ENCODE peak calls at places on chromosomes 12 and 14, in five cellular contexts. J is thoracic aorta, T is AG09309, I is HCT116, E is astrocyte of the spinal cord. C is an unnamed sample.

GRCh38 chr12:57890191-57891120 is 43.9 kb upstream of the CTDSP2 start:
- DNase-seq in J (no peak), T (no peak), E (peak), I (no peak), C (no peak)

GRCh38 chr12:44584625-44585024 is 291.5 kb downstream of the NELL2 start:
- DNase-seq in E (no peak), I (no peak), T (no peak), J (no peak), C (no peak)

GRCh38 chr12:54304187-54304810 is 3.5 kb upstream of the NFE2 start:
- DNase-seq in E (no peak), T (peak), J (no peak), I (no peak), C (peak)

GRCh38 chr12:71476513-71476912 is 36.9 kb downstream of the LGR5 start:
- DNase-seq in I (no peak), J (peak), T (peak), E (peak), C (peak)

GRCh38 chr12:123444396-123445026 is 8.0 kb upstream of the RILPL2 start:
- DNase-seq in T (peak), E (no peak), I (no peak), J (no peak), C (peak)

GRCh38 chr12:53290661-53291060 is 4.7 kb upstream of the PFDN5 start:
- DNase-seq in T (no peak), E (no peak), I (no peak), J (no peak), C (peak)

GRCh38 chr14:59190372-59190771 is 1.9 kb downstream of the DAAM1 start:
- DNase-seq in J (no peak), T (no peak), E (no peak), I (no peak), C (no peak)

GRCh38 chr14:104993306-104993705 is 7.7 kb downstream of the CLBA1 start:
- DNase-seq in E (no peak), T (no peak), J (no peak), I (no peak), C (no peak)

GRCh38 chr14:106380740-106381139 is 854.4 kb downstream of the TMEM121 start:
- DNase-seq in E (no peak), I (no peak), T (no peak), J (no peak), C (no peak)

GRCh38 chr14:75630695-75631452 is 29.8 kb downstream of the ERG28 start:
- DNase-seq in T (no peak), J (no peak), I (no peak), E (no peak), C (no peak)

GRCh38 chr12:113432976-113433375 is 10.8 kb downstream of the SDSL start:
- DNase-seq in T (no peak), E (no peak), I (no peak), J (no peak), C (no peak)

GRCh38 chr12:7376196-7376595 is 67.8 kb downstream of the CD163L1 start:
- DNase-seq in T (no peak), E (no peak), J (no peak), I (no peak), C (peak)

GRCh38 chr12:123384318-123384993 is 524 bp downstream of the KMT5A start:
- DNase-seq in T (no peak), I (no peak), J (no peak), E (no peak), C (peak)

GRCh38 chr12:106271575-106272505 is 24.0 kb upstream of the CKAP4 start:
- DNase-seq in J (no peak), T (no peak), E (no peak), I (no peak), C (no peak)

GRCh38 chr12:129357233-129357632 is 504.0 kb downstream of the GLT1D1 start:
- DNase-seq in J (no peak), I (no peak), T (no peak), E (no peak), C (no peak)

GRCh38 chr14:99733221-99733550 is 49.1 kb downstream of the CYP46A1 start:
- DNase-seq in T (no peak), I (no peak), J (no peak), E (no peak), C (no peak)

GRCh38 chr14:31059152-31059924 is 33.2 kb upstream of the STRN3 start:
- DNase-seq in E (peak), T (peak), I (no peak), J (no peak), C (peak)

GRCh38 chr14:20855652-20856291 is 35.4 kb upstream of the RNASE3 start:
- DNase-seq in T (no peak), I (peak), J (no peak), E (peak), C (peak)

GRCh38 chr12:45302621-45303020 is 86.7 kb downstream of the ANO6 start:
- DNase-seq in I (no peak), T (no peak), E (no peak), J (no peak), C (no peak)

GRCh38 chr12:89126712-89127111 is 225.6 kb downstream of the DUSP6 start:
- DNase-seq in J (no peak), E (no peak), I (no peak), T (no peak), C (peak)

GRCh38 chr12:21843795-21844194 is 69.3 kb upstream of the KCNJ8 start:
- DNase-seq in E (no peak), I (no peak), T (no peak), J (no peak), C (no peak)

GRCh38 chr14:68757618-68758081 is 35.2 kb downstream of the ZFP36L1 start:
- DNase-seq in I (no peak), J (no peak), T (no peak), E (peak), C (peak)

GRCh38 chr12:85016423-85016822 is 19.7 kb downstream of the TSPAN19 start:
- DNase-seq in E (peak), J (no peak), T (peak), I (peak), C (peak)

GRCh38 chr12:93089805-93090569 is 160.9 kb upstream of the EEA1 start:
- DNase-seq in E (peak), T (peak), I (peak), J (no peak), C (peak)

GRCh38 chr14:65208548-65208947 is 106.2 kb upstream of the MAX start:
- DNase-seq in T (no peak), E (no peak), I (no peak), J (no peak), C (no peak)

GRCh38 chr14:53354331-53354730 is 201.2 kb upstream of the DDHD1 start:
- DNase-seq in E (peak), T (no peak), J (no peak), I (no peak), C (no peak)

GRCh38 chr12:104763163-104763805 is 194.8 kb downstream of the SLC41A2 start:
- DNase-seq in E (no peak), J (no peak), I (no peak), T (no peak), C (peak)

GRCh38 chr12:96170762-96171161 is 23.4 kb upstream of the ELK3 start:
- DNase-seq in T (no peak), E (no peak), I (no peak), J (no peak), C (no peak)

GRCh38 chr12:74021937-74022336 is 515.7 kb upstream of the ATXN7L3B start:
- DNase-seq in T (no peak), J (no peak), I (peak), E (peak), C (peak)

GRCh38 chr12:67692135-67692534 is 43.6 kb downstream of the DYRK2 start:
- DNase-seq in T (no peak), E (no peak), I (no peak), J (no peak), C (no peak)

GRCh38 chr12:28033538-28033915 is 61.0 kb upstream of the PTHLH start:
- DNase-seq in I (no peak), E (no peak), T (no peak), J (no peak), C (no peak)

GRCh38 chr12:79685068-79685467 is 5.7 kb downstream of the PAWR start:
- DNase-seq in J (no peak), I (no peak), E (peak), T (no peak), C (peak)

GRCh38 chr12:113405687-113406086 is 2.0 kb upstream of the SDS start:
- DNase-seq in T (no peak), I (no peak), J (no peak), E (no peak), C (no peak)

GRCh38 chr12:94536040-94536965 is 76.6 kb upstream of the CEP83 start:
- DNase-seq in T (no peak), E (no peak), J (no peak), I (no peak), C (no peak)

GRCh38 chr12:109738209-109738608 is 24.6 kb downstream of the FAM222A start:
- DNase-seq in I (no peak), T (no peak), J (no peak), E (no peak), C (no peak)

GRCh38 chr12:12716151-12716844 is 870 bp upstream of the CDKN1B start:
- DNase-seq in I (no peak), J (no peak), T (no peak), E (peak), C (peak)

GRCh38 chr12:103548622-103549601 is 38.2 kb upstream of the STAB2 start:
- DNase-seq in I (peak), J (no peak), T (peak), E (peak), C (peak)

GRCh38 chr12:38113991-38114390 is 202.6 kb upstream of the ALG10B start:
- DNase-seq in T (no peak), J (no peak), E (no peak), I (no peak), C (no peak)

GRCh38 chr12:752673-753400 is 458 bp downstream of the WNK1 start:
- DNase-seq in I (no peak), E (peak), J (no peak), T (no peak), C (peak)

GRCh38 chr12:80412343-80412953 is 31.6 kb upstream of the PTPRQ start:
- DNase-seq in E (peak), J (no peak), T (peak), I (peak), C (peak)

GRCh38 chr14:103694572-103695026 is 20.7 kb downstream of the XRCC3 start:
- DNase-seq in T (no peak), J (no peak), E (no peak), I (no peak), C (no peak)
- TF ChIP-seq CTCF in T (no peak), J (no peak), E (no peak), I (peak), C (no peak)

GRCh38 chr14:73058923-73059311 is 583 bp downstream of the RBM25 start:
- DNase-seq in T (no peak), I (no peak), J (peak), E (peak), C (peak)

GRCh38 chr14:73055251-73055650 is 3.1 kb upstream of the RBM25 start:
- DNase-seq in I (no peak), J (no peak), E (no peak), T (no peak), C (no peak)

GRCh38 chr14:73057939-73058223 is 453 bp upstream of the RBM25 start:
- DNase-seq in T (no peak), I (no peak), E (no peak), J (no peak), C (no peak)

GRCh38 chr14:73059326-73059725 is 992 bp downstream of the RBM25 start:
- DNase-seq in T (no peak), J (no peak), E (peak), I (no peak), C (peak)

GRCh38 chr14:73058224-73058922 is at the start of gene RBM25:
- DNase-seq in J (peak), I (peak), T (peak), E (peak), C (peak)
- TF ChIP-seq CTCF in J (no peak), I (no peak), T (no peak), E (no peak), C (no peak)

GRCh38 chr12:132218519-132218860 is 74.2 kb downstream of the NOC4L start:
- DNase-seq in E (no peak), J (no peak), T (no peak), I (no peak), C (no peak)

GRCh38 chr12:132219323-132219722 is 75.1 kb downstream of the NOC4L start:
- DNase-seq in T (no peak), J (no peak), I (no peak), E (no peak), C (no peak)

GRCh38 chr12:132217800-132218518 is 73.7 kb downstream of the NOC4L start:
- DNase-seq in J (no peak), I (no peak), T (no peak), E (no peak), C (no peak)

GRCh38 chr12:132217371-132217770 is 73.1 kb downstream of the NOC4L start:
- DNase-seq in T (no peak), I (no peak), E (no peak), J (no peak), C (no peak)

DNA sequence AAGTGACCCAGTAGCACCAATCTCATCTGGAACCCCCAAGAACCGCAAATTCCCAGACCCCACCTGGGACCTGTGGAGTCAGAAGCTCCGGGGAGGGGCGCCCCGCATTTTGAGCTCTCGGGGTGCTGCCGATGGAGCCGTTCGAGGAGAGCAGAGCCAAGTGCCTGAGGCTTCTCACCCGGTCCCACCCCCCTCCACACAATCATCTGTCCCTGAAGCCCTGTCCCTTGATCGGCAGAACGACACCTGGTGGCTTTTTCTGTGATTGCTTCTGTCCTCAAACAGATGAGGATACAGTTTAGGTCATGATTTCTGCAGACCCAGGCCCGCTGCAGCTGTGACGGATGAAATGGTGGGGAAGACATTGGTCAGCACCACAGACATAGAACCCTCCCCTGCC is 74.7 kb downstream of the NOC4L start:
- DNase-seq in I (peak), E (no peak), J (no peak), T (no peak), C (peak)
- TF ChIP-seq CTCF in I (peak), E (peak), J (no peak), T (peak), C (peak)

GRCh38 chr14:100900837-100901390 is 2.6 kb downstream of the RTL1 start:
- DNase-seq in J (no peak), E (no peak), I (peak), T (no peak), C (peak)
- TF ChIP-seq CTCF in J (no peak), E (peak), I (peak), T (peak), C (peak)

DNA sequence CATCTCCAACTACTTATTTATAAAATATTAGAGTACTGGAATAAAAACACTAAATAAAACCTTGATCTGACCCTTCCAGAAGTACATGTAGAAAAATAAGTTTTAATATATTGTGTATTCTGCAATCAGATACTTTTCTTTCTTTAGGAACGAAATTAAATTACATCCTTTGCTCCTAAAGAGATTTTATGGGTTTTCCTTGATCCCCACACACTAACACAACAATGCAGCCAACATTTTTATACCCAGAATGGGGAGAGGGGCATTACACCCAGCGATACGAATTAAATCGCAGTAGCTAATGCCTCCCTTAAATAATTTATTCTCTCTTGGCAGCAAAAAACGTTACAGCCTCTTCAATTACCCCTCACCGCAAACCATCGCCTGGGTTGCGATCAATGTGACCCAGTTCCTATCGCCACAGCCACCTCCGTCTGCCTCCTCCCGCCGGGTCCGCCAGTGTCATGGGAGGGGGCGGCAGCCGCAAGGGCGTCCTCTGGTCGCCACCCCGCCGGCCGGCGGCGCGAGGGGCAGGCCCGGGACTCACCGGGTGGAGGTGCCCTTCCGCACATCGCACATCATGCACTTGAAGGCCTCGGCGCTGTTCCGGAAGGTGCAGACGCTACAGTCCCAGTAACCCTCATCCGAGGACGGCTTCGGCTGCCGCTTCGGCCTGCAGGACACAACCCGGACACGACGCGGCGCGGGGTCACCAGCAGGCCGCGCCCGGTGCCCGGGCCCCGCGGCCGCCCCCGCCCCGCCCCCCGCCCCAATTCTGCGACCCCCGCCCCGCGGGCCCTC is 796 bp downstream of the YAF2 start:
- DNase-seq in J (peak), T (peak), E (peak), I (peak), C (peak)
- TF ChIP-seq CTCF in J (peak), T (peak), E (peak), I (peak), C (peak)

GRCh38 chr14:101819251-101819990 is 57.9 kb downstream of the PPP2R5C start:
- DNase-seq in J (no peak), T (no peak), E (no peak), I (no peak), C (no peak)
- TF ChIP-seq CTCF in J (no peak), T (no peak), E (no peak), I (no peak), C (no peak)

DNA sequence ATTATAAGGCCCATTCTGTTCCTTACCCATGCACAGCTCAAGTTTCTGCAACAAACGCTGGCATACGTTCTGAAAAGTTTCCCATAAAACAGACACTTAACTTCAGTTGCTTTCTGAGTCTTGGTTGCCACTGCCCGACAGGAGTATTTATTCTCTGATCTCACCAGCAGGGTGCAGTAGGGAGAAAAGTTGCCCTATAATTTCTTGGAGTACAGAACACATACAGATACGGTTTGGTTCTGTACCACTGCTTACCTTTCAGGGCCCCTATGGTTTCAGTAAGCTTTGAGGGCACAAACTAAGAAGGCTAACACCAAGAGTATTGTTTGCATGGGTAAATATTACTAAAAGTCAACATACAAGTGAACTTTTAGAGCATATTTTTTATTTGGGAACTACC is 77.9 kb downstream of the SPATA7 start:
- DNase-seq in T (no peak), E (no peak), I (peak), J (no peak), C (peak)
- TF ChIP-seq CTCF in T (peak), E (peak), I (peak), J (no peak), C (peak)

C was measured in choroid plexus epithelial cell.